ENCODE peak calls at places on chromosome 19, in six cellular contexts. One of them, this sample, is unnamed.

GRCh38 chr19:51398096-51398704 is 7.8 kb upstream of the C19orf84 start:
- DNase-seq in gastrocnemius medialis: no peak
- DNase-seq in PC-3: peak; percentile 59
- DNase-seq in GM13976: no peak
- DNase-seq in mucosa of descending colon: no peak
- DNase-seq in Caco-2: no peak
- DNase-seq in this sample: no peak

GRCh38 chr19:50821622-50822021 is 2.0 kb downstream of the KLK1 start:
- DNase-seq in gastrocnemius medialis: no peak
- DNase-seq in PC-3: no peak
- DNase-seq in GM13976: no peak
- DNase-seq in mucosa of descending colon: no peak
- DNase-seq in Caco-2: no peak
- DNase-seq in this sample: no peak

GRCh38 chr19:16160943-16161560 is 12.3 kb downstream of the CIB3 start:
- DNase-seq in gastrocnemius medialis: no peak
- DNase-seq in PC-3: peak; percentile 98
- DNase-seq in GM13976: no peak
- DNase-seq in mucosa of descending colon: no peak
- DNase-seq in Caco-2: no peak
- DNase-seq in this sample: no peak

GRCh38 chr19:56117376-56117884 is 3.7 kb downstream of the ZNF787 start:
- DNase-seq in gastrocnemius medialis: no peak
- DNase-seq in PC-3: no peak
- DNase-seq in GM13976: no peak
- DNase-seq in mucosa of descending colon: no peak
- DNase-seq in Caco-2: no peak
- DNase-seq in this sample: no peak

GRCh38 chr19:17125728-17126677 is 50.4 kb downstream of the MYO9B start:
- DNase-seq in gastrocnemius medialis: peak; percentile 55
- DNase-seq in PC-3: no peak
- DNase-seq in GM13976: peak; percentile 83
- DNase-seq in mucosa of descending colon: peak; percentile 83
- DNase-seq in Caco-2: no peak
- DNase-seq in this sample: peak; percentile 76

GRCh38 chr19:43532571-43532961 is 422 bp upstream of the ZNF575 start:
- DNase-seq in gastrocnemius medialis: no peak
- DNase-seq in PC-3: no peak
- DNase-seq in GM13976: peak; percentile 59
- DNase-seq in mucosa of descending colon: peak; percentile 83
- DNase-seq in Caco-2: peak; percentile 36
- DNase-seq in this sample: peak; percentile 70

GRCh38 chr19:3778104-3778867 is 6.3 kb upstream of the RAX2 start:
- DNase-seq in gastrocnemius medialis: no peak
- DNase-seq in PC-3: no peak
- DNase-seq in GM13976: no peak
- DNase-seq in mucosa of descending colon: no peak
- DNase-seq in Caco-2: no peak
- DNase-seq in this sample: no peak

GRCh38 chr19:33431986-33432385 is 58.5 kb downstream of the CEBPG start:
- DNase-seq in gastrocnemius medialis: no peak
- DNase-seq in PC-3: no peak
- DNase-seq in GM13976: no peak
- DNase-seq in mucosa of descending colon: peak; percentile 12
- DNase-seq in Caco-2: no peak
- DNase-seq in this sample: no peak

GRCh38 chr19:309206-309565 is 18.0 kb upstream of the PLPP2 start:
- DNase-seq in gastrocnemius medialis: no peak
- DNase-seq in PC-3: no peak
- DNase-seq in GM13976: no peak
- DNase-seq in mucosa of descending colon: peak; percentile 24
- DNase-seq in Caco-2: no peak
- DNase-seq in this sample: no peak

GRCh38 chr19:16677060-16677459 is 16.1 kb downstream of the TMEM38A start:
- DNase-seq in gastrocnemius medialis: no peak
- DNase-seq in PC-3: no peak
- DNase-seq in GM13976: no peak
- DNase-seq in mucosa of descending colon: no peak
- DNase-seq in Caco-2: no peak
- DNase-seq in this sample: no peak

GRCh38 chr19:33459691-33460090 is 61.9 kb downstream of the PEPD start:
- DNase-seq in gastrocnemius medialis: no peak
- DNase-seq in PC-3: no peak
- DNase-seq in GM13976: no peak
- DNase-seq in mucosa of descending colon: no peak
- DNase-seq in Caco-2: no peak
- DNase-seq in this sample: no peak

GRCh38 chr19:48560095-48560530 is 8.1 kb downstream of the SULT2B1 start:
- DNase-seq in gastrocnemius medialis: no peak
- DNase-seq in PC-3: no peak
- DNase-seq in GM13976: no peak
- DNase-seq in mucosa of descending colon: no peak
- DNase-seq in Caco-2: peak; percentile 60
- DNase-seq in this sample: no peak

GRCh38 chr19:7787141-7787540 is 24.1 kb downstream of the CLEC4M start:
- DNase-seq in gastrocnemius medialis: peak; percentile 16
- DNase-seq in PC-3: no peak
- DNase-seq in GM13976: no peak
- DNase-seq in mucosa of descending colon: no peak
- DNase-seq in Caco-2: no peak
- DNase-seq in this sample: no peak

GRCh38 chr19:49712397-49712859 is 21.5 kb downstream of the CPT1C start:
- DNase-seq in gastrocnemius medialis: peak; percentile 25
- DNase-seq in PC-3: peak; percentile 86
- DNase-seq in GM13976: no peak
- DNase-seq in mucosa of descending colon: peak; percentile 66
- DNase-seq in Caco-2: peak; percentile 49
- DNase-seq in this sample: no peak

GRCh38 chr19:54851353-54851752 is 1.1 kb downstream of the KIR3DL2 start:
- DNase-seq in gastrocnemius medialis: no peak
- DNase-seq in PC-3: no peak
- DNase-seq in GM13976: no peak
- DNase-seq in mucosa of descending colon: no peak
- DNase-seq in Caco-2: no peak
- DNase-seq in this sample: no peak

GRCh38 chr19:23056516-23056915 is 53.5 kb upstream of the ZNF728 start:
- DNase-seq in gastrocnemius medialis: no peak
- DNase-seq in PC-3: no peak
- DNase-seq in GM13976: no peak
- DNase-seq in mucosa of descending colon: no peak
- DNase-seq in Caco-2: no peak
- DNase-seq in this sample: no peak

GRCh38 chr19:39127812-39128510 is 2.4 kb downstream of the PAK4 start:
- DNase-seq in gastrocnemius medialis: no peak
- DNase-seq in PC-3: no peak
- DNase-seq in GM13976: no peak
- DNase-seq in mucosa of descending colon: peak; percentile 63
- DNase-seq in Caco-2: no peak
- DNase-seq in this sample: no peak

GRCh38 chr19:4361152-4362037 is 18.0 kb downstream of the MPND start:
- DNase-seq in gastrocnemius medialis: no peak
- DNase-seq in PC-3: no peak
- DNase-seq in GM13976: no peak
- DNase-seq in mucosa of descending colon: no peak
- DNase-seq in Caco-2: no peak
- DNase-seq in this sample: no peak

DNA sequence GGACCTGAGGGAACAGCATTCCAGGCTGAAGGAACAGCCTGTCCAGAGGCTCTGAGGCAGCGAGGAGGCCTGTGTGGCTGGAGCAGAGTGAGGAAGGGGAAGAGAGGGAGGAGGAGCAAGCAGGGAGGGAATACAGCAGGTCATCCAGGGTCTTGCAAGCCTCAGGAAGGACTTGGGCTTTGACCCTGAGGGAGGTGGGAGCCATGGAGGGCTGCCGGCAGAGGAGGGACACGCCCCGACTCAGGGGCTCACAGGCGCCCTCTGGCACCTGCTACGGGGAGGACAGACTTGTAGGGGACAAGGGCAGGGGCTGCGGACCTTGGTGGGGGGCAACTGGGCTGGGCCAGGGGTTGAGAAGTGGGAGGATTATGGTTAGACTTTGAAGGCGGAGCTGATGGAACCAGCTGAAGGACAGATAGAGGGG is 4.7 kb downstream of the TINCR start:
- DNase-seq in gastrocnemius medialis: no peak
- DNase-seq in PC-3: no peak
- DNase-seq in GM13976: no peak
- DNase-seq in mucosa of descending colon: no peak
- DNase-seq in Caco-2: no peak
- DNase-seq in this sample: no peak
- TF ChIP-seq CTCF in gastrocnemius medialis: no peak
- TF ChIP-seq CTCF in PC-3: peak; percentile 41
- TF ChIP-seq CTCF in GM13976: no peak
- TF ChIP-seq CTCF in mucosa of descending colon: no peak
- TF ChIP-seq CTCF in Caco-2: peak; percentile 12
- TF ChIP-seq CTCF in this sample: peak; percentile 10

GRCh38 chr19:1813197-1813836 is 1.2 kb upstream of the ATP8B3 start:
- DNase-seq in gastrocnemius medialis: no peak
- DNase-seq in PC-3: no peak
- DNase-seq in GM13976: no peak
- DNase-seq in mucosa of descending colon: no peak
- DNase-seq in Caco-2: no peak
- DNase-seq in this sample: no peak

GRCh38 chr19:1810439-1811160 is 1.5 kb downstream of the ATP8B3 start:
- DNase-seq in gastrocnemius medialis: no peak
- DNase-seq in PC-3: no peak
- DNase-seq in GM13976: no peak
- DNase-seq in mucosa of descending colon: no peak
- DNase-seq in Caco-2: no peak
- DNase-seq in this sample: no peak

GRCh38 chr19:1813837-1814217 is 1.8 kb upstream of the ATP8B3 start:
- DNase-seq in gastrocnemius medialis: no peak
- DNase-seq in PC-3: no peak
- DNase-seq in GM13976: no peak
- DNase-seq in mucosa of descending colon: no peak
- DNase-seq in Caco-2: no peak
- DNase-seq in this sample: no peak

GRCh38 chr19:1811472-1811894 is 593 bp downstream of the ATP8B3 start:
- DNase-seq in gastrocnemius medialis: peak; percentile 19
- DNase-seq in PC-3: peak; percentile 95
- DNase-seq in GM13976: no peak
- DNase-seq in mucosa of descending colon: peak; percentile 85
- DNase-seq in Caco-2: no peak
- DNase-seq in this sample: no peak

GRCh38 chr19:1811942-1812425 is at the start of gene ATP8B3:
- DNase-seq in gastrocnemius medialis: no peak
- DNase-seq in PC-3: no peak
- DNase-seq in GM13976: peak; percentile 100
- DNase-seq in mucosa of descending colon: no peak
- DNase-seq in Caco-2: no peak
- DNase-seq in this sample: peak; percentile 100
- TF ChIP-seq CTCF in gastrocnemius medialis: peak; percentile 22
- TF ChIP-seq CTCF in PC-3: peak; percentile 32
- TF ChIP-seq CTCF in GM13976: no peak
- TF ChIP-seq CTCF in mucosa of descending colon: no peak
- TF ChIP-seq CTCF in Caco-2: no peak
- TF ChIP-seq CTCF in this sample: peak; percentile 21

GRCh38 chr19:40598918-40599307 is 2.3 kb upstream of the LTBP4 start:
- DNase-seq in gastrocnemius medialis: no peak
- DNase-seq in PC-3: no peak
- DNase-seq in GM13976: no peak
- DNase-seq in mucosa of descending colon: no peak
- DNase-seq in Caco-2: no peak
- DNase-seq in this sample: no peak
- TF ChIP-seq CTCF in gastrocnemius medialis: no peak
- TF ChIP-seq CTCF in PC-3: no peak
- TF ChIP-seq CTCF in GM13976: no peak
- TF ChIP-seq CTCF in mucosa of descending colon: no peak
- TF ChIP-seq CTCF in Caco-2: no peak
- TF ChIP-seq CTCF in this sample: no peak

GRCh38 chr19:1812426-1813196 is 535 bp upstream of the ATP8B3 start:
- DNase-seq in gastrocnemius medialis: peak; percentile 72
- DNase-seq in PC-3: peak; percentile 87
- DNase-seq in GM13976: peak; percentile 95
- DNase-seq in mucosa of descending colon: peak; percentile 98
- DNase-seq in Caco-2: peak; percentile 89
- DNase-seq in this sample: peak; percentile 97
- TF ChIP-seq CTCF in gastrocnemius medialis: peak; percentile 32
- TF ChIP-seq CTCF in PC-3: peak; percentile 85
- TF ChIP-seq CTCF in GM13976: peak; percentile 52
- TF ChIP-seq CTCF in mucosa of descending colon: peak; percentile 13
- TF ChIP-seq CTCF in Caco-2: peak; percentile 54
- TF ChIP-seq CTCF in this sample: peak; percentile 83

DNA sequence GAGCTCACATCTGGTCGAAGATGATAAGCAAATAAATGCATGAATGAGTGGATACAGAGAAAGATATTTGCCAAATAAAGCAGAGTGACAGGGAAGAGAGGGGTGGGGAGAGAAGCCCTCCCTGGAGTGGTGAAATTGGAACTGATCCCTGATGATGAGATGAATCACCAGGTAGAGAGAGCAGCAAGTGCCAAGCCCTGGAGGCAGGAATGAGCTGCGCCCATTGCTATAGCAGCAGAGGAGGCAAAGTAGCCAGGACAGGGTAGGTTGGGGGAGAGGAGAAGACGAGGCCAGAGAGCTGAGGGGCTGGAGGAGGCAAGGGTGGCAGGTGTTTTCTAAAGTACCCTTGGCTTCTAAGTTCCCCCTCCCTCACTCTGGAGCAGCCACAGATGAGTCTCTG is 13.7 kb downstream of the FXYD5 start:
- DNase-seq in gastrocnemius medialis: no peak
- DNase-seq in PC-3: peak; percentile 90
- DNase-seq in GM13976: peak; percentile 4
- DNase-seq in mucosa of descending colon: no peak
- DNase-seq in Caco-2: no peak
- DNase-seq in this sample: no peak
- TF ChIP-seq CTCF in gastrocnemius medialis: no peak
- TF ChIP-seq CTCF in PC-3: no peak
- TF ChIP-seq CTCF in GM13976: no peak
- TF ChIP-seq CTCF in mucosa of descending colon: no peak
- TF ChIP-seq CTCF in Caco-2: no peak
- TF ChIP-seq CTCF in this sample: no peak

DNA sequence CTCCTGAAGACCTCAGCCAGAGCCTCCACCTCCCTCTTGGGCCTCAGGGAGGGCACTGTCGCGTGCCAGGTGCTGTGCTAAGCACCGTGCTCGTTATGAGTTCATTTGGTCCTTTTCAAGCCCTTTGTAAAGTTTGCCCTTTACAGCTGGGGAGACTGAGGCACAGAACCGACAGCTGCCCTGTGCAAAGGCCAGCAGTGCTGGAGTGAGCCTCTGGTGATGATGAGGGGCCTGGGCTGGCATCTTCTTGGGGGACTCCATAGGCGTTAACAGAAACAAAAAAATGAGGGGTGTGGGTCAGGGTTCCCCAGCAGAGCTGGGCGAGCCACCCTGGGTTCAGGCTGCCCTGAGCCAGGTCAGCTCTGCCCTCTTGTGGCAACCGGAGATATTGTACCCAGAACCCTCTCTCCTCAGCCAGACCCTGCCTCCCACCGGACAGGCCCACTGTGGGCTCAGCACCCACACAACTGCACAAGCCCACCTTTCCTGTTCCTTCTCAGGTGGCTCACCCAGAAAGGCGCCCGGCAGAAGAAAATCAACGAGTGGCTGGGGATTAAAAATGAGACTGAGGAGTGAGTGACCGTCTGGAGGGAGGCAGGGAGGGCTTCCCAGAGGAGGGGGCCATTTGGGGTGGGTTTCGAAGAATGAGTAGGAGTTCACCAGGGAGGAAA is 5.5 kb upstream of the IFI30 start:
- DNase-seq in gastrocnemius medialis: no peak
- DNase-seq in PC-3: peak; percentile 53
- DNase-seq in GM13976: peak; percentile 92
- DNase-seq in mucosa of descending colon: no peak
- DNase-seq in Caco-2: peak; percentile 65
- DNase-seq in this sample: peak; percentile 93
- TF ChIP-seq CTCF in gastrocnemius medialis: peak; percentile 72
- TF ChIP-seq CTCF in PC-3: peak; percentile 81
- TF ChIP-seq CTCF in GM13976: peak; percentile 76
- TF ChIP-seq CTCF in mucosa of descending colon: peak; percentile 51
- TF ChIP-seq CTCF in Caco-2: peak; percentile 86
- TF ChIP-seq CTCF in this sample: peak; percentile 89

This sample was measured in GM13977.